ENCODE peak calls at places on chromosomes 5 and 9, in seven cellular contexts. H, P, V, U, M, X and Y are unnamed samples.
A peak's percentile ranks its signal among the peaks of the same experiment; 100 is the strongest.

GRCh38 chr5:10036136-10036535 is 213.6 kb downstream of the ATPSCKMT start:
- DNase-seq in X (no peak), M (no peak), V (no peak), P (peak; percentile 18), U (no peak), H (no peak), Y (no peak)

GRCh38 chr9:2709645-2710101 is 7.6 kb upstream of the KCNV2 start:
- DNase-seq in H (no peak), X (no peak), M (no peak), U (no peak), P (no peak), V (no peak), Y (no peak)

GRCh38 chr9:97786341-97786740 is 66.7 kb upstream of the FOXE1 start:
- DNase-seq in U (no peak), V (no peak), M (peak; percentile 27), P (no peak), H (no peak), X (no peak), Y (no peak)

GRCh38 chr9:108254236-108254635 is 601.5 kb downstream of the ACTL7B start:
- DNase-seq in P (no peak), U (no peak), H (no peak), X (no peak), V (no peak), M (no peak), Y (no peak)

GRCh38 chr5:176810084-176810597 is at the start of gene UNC5A:
- DNase-seq in X (no peak), H (peak; percentile 28), V (no peak), U (no peak), M (peak; percentile 68), P (no peak), Y (no peak)

GRCh38 chr9:123999668-124000067 is 11.9 kb upstream of the LHX2 start:
- DNase-seq in H (no peak), P (no peak), V (no peak), M (peak; percentile 38), U (no peak), X (no peak), Y (no peak)

GRCh38 chr5:58066557-58066956 is 393.3 kb downstream of the PLK2 start:
- DNase-seq in X (no peak), U (no peak), M (no peak), H (no peak), V (no peak), P (no peak), Y (no peak)

GRCh38 chr5:172607213-172607793 is 33.8 kb upstream of the NEURL1B start:
- DNase-seq in H (no peak), U (no peak), V (no peak), M (no peak), P (no peak), X (no peak), Y (no peak)

GRCh38 chr5:99019812-99020697 is 91.2 kb upstream of the CHD1 start:
- DNase-seq in P (peak; percentile 49), M (peak; percentile 81), U (no peak), X (no peak), H (no peak), V (peak; percentile 16), Y (no peak)

GRCh38 chr5:78799254-78800017 is 150.9 kb upstream of the LHFPL2 start:
- DNase-seq in P (peak; percentile 14), H (no peak), M (peak; percentile 70), U (no peak), X (no peak), V (no peak), Y (no peak)

GRCh38 chr5:118933703-118934102 is 54.6 kb downstream of the DTWD2 start:
- DNase-seq in M (no peak), V (no peak), H (no peak), U (no peak), P (no peak), X (no peak), Y (no peak)

GRCh38 chr9:71072587-71072986 is 48.8 kb downstream of the TRPM3 start:
- DNase-seq in U (no peak), X (no peak), P (no peak), V (no peak), M (no peak), H (no peak), Y (no peak)

GRCh38 chr5:139969318-139969717 is 73.8 kb downstream of the NRG2 start:
- DNase-seq in U (no peak), M (no peak), V (no peak), X (no peak), H (no peak), P (no peak), Y (no peak)

GRCh38 chr9:2216591-2216990 is 201.4 kb downstream of the SMARCA2 start:
- DNase-seq in U (no peak), P (no peak), V (no peak), H (no peak), M (no peak), X (no peak), Y (no peak)

GRCh38 chr5:169956756-169957155 is 23.5 kb downstream of the INSYN2B start:
- DNase-seq in H (no peak), V (no peak), X (no peak), M (peak; percentile 26), U (no peak), P (no peak), Y (no peak)

GRCh38 chr5:76641514-76642120 is 18.4 kb upstream of the F2RL2 start:
- DNase-seq in M (peak; percentile 6), V (peak; percentile 61), P (peak; percentile 70), H (peak; percentile 43), X (no peak), U (peak; percentile 34), Y (peak; percentile 58)

GRCh38 chr5:132190161-132190817 is 37.4 kb downstream of the P4HA2 start:
- DNase-seq in U (peak; percentile 83), P (no peak), V (peak; percentile 70), H (peak; percentile 35), M (peak; percentile 73), X (no peak), Y (peak; percentile 56)

GRCh38 chr5:139795074-139796001 is at the start of gene PSD2:
- DNase-seq in H (no peak), V (no peak), X (no peak), P (no peak), U (peak; percentile 81), M (peak; percentile 67), Y (peak; percentile 42)

GRCh38 chr5:32712463-32713395 is 1.6 kb downstream of the NPR3 start:
- DNase-seq in V (no peak), H (no peak), M (peak; percentile 54), X (no peak), U (no peak), P (peak; percentile 10), Y (no peak)

GRCh38 chr9:124453586-124454191 is 3.4 kb downstream of the ADGRD2 start:
- DNase-seq in H (no peak), X (no peak), M (no peak), P (no peak), V (no peak), U (no peak), Y (no peak)

GRCh38 chr5:72268753-72269410 is 51.2 kb downstream of the MRPS27 start:
- DNase-seq in P (peak; percentile 35), U (no peak), V (peak; percentile 35), X (no peak), H (peak; percentile 14), M (peak; percentile 40), Y (peak; percentile 44)

GRCh38 chr5:173711466-173711865 is 95.0 kb upstream of the BOD1 start:
- DNase-seq in H (no peak), M (no peak), P (no peak), U (no peak), X (no peak), V (no peak), Y (no peak)

GRCh38 chr5:74034738-74035137 is 408.7 kb downstream of the ARHGEF28 start:
- DNase-seq in U (peak; percentile 77), X (no peak), P (no peak), M (peak; percentile 72), H (no peak), V (no peak), Y (no peak)

GRCh38 chr5:151661968-151662732 is 24.6 kb downstream of the SPARC start:
- DNase-seq in U (no peak), M (no peak), X (no peak), H (no peak), V (no peak), P (no peak), Y (no peak)

GRCh38 chr9:94480205-94480604 is 74.7 kb upstream of the PCAT7 start:
- DNase-seq in H (no peak), X (no peak), U (no peak), V (no peak), M (no peak), P (no peak), Y (no peak)

GRCh38 chr5:181241393-181241975 is 2.2 kb downstream of the RACK1 start:
- DNase-seq in X (no peak), M (peak; percentile 78), V (no peak), U (no peak), H (no peak), P (no peak), Y (no peak)

GRCh38 chr5:6745706-6746217 is 32.5 kb downstream of the TENT4A start:
- DNase-seq in U (peak; percentile 72), H (peak; percentile 48), M (peak; percentile 75), P (peak; percentile 23), V (peak; percentile 18), X (no peak), Y (peak; percentile 26)

GRCh38 chr5:40359093-40359492 is 320.6 kb upstream of the PTGER4 start:
- DNase-seq in M (no peak), H (no peak), P (no peak), X (no peak), U (no peak), V (no peak), Y (no peak)

GRCh38 chr9:115393976-115394775 is 276.2 kb upstream of the TNC start:
- DNase-seq in H (no peak), U (peak; percentile 21), X (no peak), M (no peak), V (no peak), P (no peak), Y (no peak)

GRCh38 chr5:91357012-91357634 is 26.0 kb downstream of the ARRDC3 start:
- DNase-seq in U (no peak), M (no peak), V (no peak), P (no peak), H (no peak), X (no peak), Y (peak; percentile 56)

GRCh38 chr5:139838381-139839197 is 43.0 kb downstream of the PSD2 start:
- DNase-seq in M (no peak), U (no peak), V (no peak), H (no peak), X (no peak), P (no peak), Y (no peak)

GRCh38 chr9:135584934-135585333 is 23.4 kb downstream of the PAEP start:
- DNase-seq in V (no peak), M (no peak), U (no peak), H (no peak), P (no peak), X (no peak), Y (no peak)

GRCh38 chr5:147400076-147400809 is 109.6 kb downstream of the DPYSL3 start:
- DNase-seq in M (no peak), X (no peak), V (no peak), P (no peak), U (no peak), H (no peak), Y (no peak)

GRCh38 chr5:172637122-172637580 is 3.9 kb upstream of the NEURL1B start:
- DNase-seq in H (no peak), U (no peak), X (no peak), M (no peak), P (no peak), V (no peak), Y (no peak)

GRCh38 chr5:7468742-7469141 is 72.8 kb downstream of the ADCY2 start:
- DNase-seq in P (no peak), U (no peak), X (no peak), M (no peak), H (no peak), V (no peak), Y (no peak)